ENCODE peak calls at places on chromosomes 12 and 14, in seven cellular contexts. One of them, this sample, is unnamed.

GRCh38 chr14:105876158-105876557 is 349.8 kb downstream of the TMEM121 start:
- DNase-seq in SK-N-DZ: no peak
- DNase-seq in activated gamma-delta T cell treated with Interleukin-2 at 50 U/mL for 16 hours: peak
- DNase-seq in dorsolateral prefrontal cortex: no peak
- DNase-seq in upper lobe of right lung: no peak
- DNase-seq in tibial artery: peak
- DNase-seq in NCI-H2029: no peak
- DNase-seq in this sample: no peak

GRCh38 chr14:59301354-59301753 is 112.9 kb downstream of the DAAM1 start:
- DNase-seq in SK-N-DZ: no peak
- DNase-seq in activated gamma-delta T cell treated with Interleukin-2 at 50 U/mL for 16 hours: peak
- DNase-seq in dorsolateral prefrontal cortex: no peak
- DNase-seq in upper lobe of right lung: no peak
- DNase-seq in tibial artery: no peak
- DNase-seq in NCI-H2029: no peak
- DNase-seq in this sample: peak

GRCh38 chr14:42715316-42715715 is 1108.6 kb downstream of the LRFN5 start:
- DNase-seq in SK-N-DZ: no peak
- DNase-seq in activated gamma-delta T cell treated with Interleukin-2 at 50 U/mL for 16 hours: no peak
- DNase-seq in dorsolateral prefrontal cortex: no peak
- DNase-seq in upper lobe of right lung: no peak
- DNase-seq in tibial artery: no peak
- DNase-seq in NCI-H2029: no peak
- DNase-seq in this sample: no peak

GRCh38 chr12:113735146-113735545 is 231.0 kb downstream of the RBM19 start:
- DNase-seq in SK-N-DZ: peak
- DNase-seq in activated gamma-delta T cell treated with Interleukin-2 at 50 U/mL for 16 hours: no peak
- DNase-seq in dorsolateral prefrontal cortex: no peak
- DNase-seq in upper lobe of right lung: no peak
- DNase-seq in tibial artery: no peak
- DNase-seq in NCI-H2029: no peak
- DNase-seq in this sample: no peak

GRCh38 chr12:106170285-106170684 is 31.5 kb upstream of the NUAK1 start:
- DNase-seq in SK-N-DZ: no peak
- DNase-seq in activated gamma-delta T cell treated with Interleukin-2 at 50 U/mL for 16 hours: no peak
- DNase-seq in dorsolateral prefrontal cortex: no peak
- DNase-seq in upper lobe of right lung: no peak
- DNase-seq in tibial artery: no peak
- DNase-seq in NCI-H2029: no peak
- DNase-seq in this sample: peak

GRCh38 chr12:20443792-20444191 is 75.5 kb downstream of the PDE3A start:
- DNase-seq in SK-N-DZ: no peak
- DNase-seq in activated gamma-delta T cell treated with Interleukin-2 at 50 U/mL for 16 hours: no peak
- DNase-seq in dorsolateral prefrontal cortex: no peak
- DNase-seq in upper lobe of right lung: no peak
- DNase-seq in tibial artery: no peak
- DNase-seq in NCI-H2029: no peak
- DNase-seq in this sample: no peak

GRCh38 chr12:119681953-119682352 is 14.0 kb downstream of the PRKAB1 start:
- DNase-seq in SK-N-DZ: no peak
- DNase-seq in activated gamma-delta T cell treated with Interleukin-2 at 50 U/mL for 16 hours: no peak
- DNase-seq in dorsolateral prefrontal cortex: no peak
- DNase-seq in upper lobe of right lung: no peak
- DNase-seq in tibial artery: no peak
- DNase-seq in NCI-H2029: no peak
- DNase-seq in this sample: no peak

GRCh38 chr12:40802656-40803055 is 110.4 kb downstream of the CNTN1 start:
- DNase-seq in SK-N-DZ: no peak
- DNase-seq in activated gamma-delta T cell treated with Interleukin-2 at 50 U/mL for 16 hours: no peak
- DNase-seq in dorsolateral prefrontal cortex: no peak
- DNase-seq in upper lobe of right lung: no peak
- DNase-seq in tibial artery: no peak
- DNase-seq in NCI-H2029: no peak
- DNase-seq in this sample: no peak

GRCh38 chr12:256958-257357 is 5.7 kb downstream of the SLC6A13 start:
- DNase-seq in SK-N-DZ: no peak
- DNase-seq in activated gamma-delta T cell treated with Interleukin-2 at 50 U/mL for 16 hours: no peak
- DNase-seq in dorsolateral prefrontal cortex: no peak
- DNase-seq in upper lobe of right lung: no peak
- DNase-seq in tibial artery: no peak
- DNase-seq in NCI-H2029: no peak
- DNase-seq in this sample: no peak

GRCh38 chr12:112664569-112664968 is 127.0 kb upstream of the RPH3A start:
- DNase-seq in SK-N-DZ: no peak
- DNase-seq in activated gamma-delta T cell treated with Interleukin-2 at 50 U/mL for 16 hours: no peak
- DNase-seq in dorsolateral prefrontal cortex: no peak
- DNase-seq in upper lobe of right lung: no peak
- DNase-seq in tibial artery: no peak
- DNase-seq in NCI-H2029: no peak
- DNase-seq in this sample: peak

GRCh38 chr12:92844147-92844763 is 84.8 kb downstream of the EEA1 start:
- DNase-seq in SK-N-DZ: no peak
- DNase-seq in activated gamma-delta T cell treated with Interleukin-2 at 50 U/mL for 16 hours: no peak
- DNase-seq in dorsolateral prefrontal cortex: no peak
- DNase-seq in upper lobe of right lung: no peak
- DNase-seq in tibial artery: no peak
- DNase-seq in NCI-H2029: no peak
- DNase-seq in this sample: no peak

GRCh38 chr14:84963518-84963917 is 566.4 kb upstream of the FLRT2 start:
- DNase-seq in SK-N-DZ: no peak
- DNase-seq in activated gamma-delta T cell treated with Interleukin-2 at 50 U/mL for 16 hours: no peak
- DNase-seq in dorsolateral prefrontal cortex: no peak
- DNase-seq in upper lobe of right lung: no peak
- DNase-seq in tibial artery: no peak
- DNase-seq in NCI-H2029: no peak
- DNase-seq in this sample: no peak

This sample was measured in RPMI8226.